ENCODE peak calls at places on chromosomes 4 and X, in nine cellular contexts. One of them, this sample, is unnamed.

GRCh38 chrX:150693782-150694574 is 782 bp downstream of the MTMR1 start:
- DNase-seq in central memory CD8-positive, alpha-beta T cell: peak; percentile 15
- DNase-seq in frontal cortex: peak; percentile 16
- DNase-seq in aorta: peak; percentile 71
- DNase-seq in SHP77: peak; percentile 75
- DNase-seq in GOT3: no peak
- DNase-seq in EL: peak; percentile 84
- DNase-seq in activated CD8-positive, alpha-beta memory T cell treated with anti-CD3 and anti-CD28 coated beads, Interleukin-2, amount 50 U/mL, for 48 hours: peak; percentile 82
- DNase-seq in NCI-H1092 treated with DMSO at 0.1 percent for 48 hours: peak; percentile 76
- DNase-seq in this sample: peak; percentile 86

GRCh38 chr4:147246096-147246495 is 234.8 kb upstream of the EDNRA start:
- DNase-seq in central memory CD8-positive, alpha-beta T cell: no peak
- DNase-seq in frontal cortex: no peak
- DNase-seq in aorta: no peak
- DNase-seq in SHP77: no peak
- DNase-seq in GOT3: no peak
- DNase-seq in EL: no peak
- DNase-seq in activated CD8-positive, alpha-beta memory T cell treated with anti-CD3 and anti-CD28 coated beads, Interleukin-2, amount 50 U/mL, for 48 hours: no peak
- DNase-seq in NCI-H1092 treated with DMSO at 0.1 percent for 48 hours: no peak
- DNase-seq in this sample: no peak

GRCh38 chrX:12866451-12867377 is at the start of gene TLR7:
- DNase-seq in central memory CD8-positive, alpha-beta T cell: no peak
- DNase-seq in frontal cortex: no peak
- DNase-seq in aorta: no peak
- DNase-seq in SHP77: no peak
- DNase-seq in GOT3: no peak
- DNase-seq in EL: no peak
- DNase-seq in activated CD8-positive, alpha-beta memory T cell treated with anti-CD3 and anti-CD28 coated beads, Interleukin-2, amount 50 U/mL, for 48 hours: no peak
- DNase-seq in NCI-H1092 treated with DMSO at 0.1 percent for 48 hours: no peak
- DNase-seq in this sample: no peak

GRCh38 chrX:154655346-154655745 is 2.0 kb upstream of the CTAG2 start:
- DNase-seq in central memory CD8-positive, alpha-beta T cell: no peak
- DNase-seq in frontal cortex: no peak
- DNase-seq in aorta: no peak
- DNase-seq in SHP77: no peak
- DNase-seq in GOT3: no peak
- DNase-seq in EL: no peak
- DNase-seq in activated CD8-positive, alpha-beta memory T cell treated with anti-CD3 and anti-CD28 coated beads, Interleukin-2, amount 50 U/mL, for 48 hours: no peak
- DNase-seq in NCI-H1092 treated with DMSO at 0.1 percent for 48 hours: no peak
- DNase-seq in this sample: no peak

GRCh38 chr4:7291372-7292135 is 99.2 kb downstream of the SORCS2 start:
- DNase-seq in central memory CD8-positive, alpha-beta T cell: no peak
- DNase-seq in frontal cortex: peak; percentile 50
- DNase-seq in aorta: peak; percentile 69
- DNase-seq in SHP77: no peak
- DNase-seq in GOT3: no peak
- DNase-seq in EL: peak; percentile 71
- DNase-seq in activated CD8-positive, alpha-beta memory T cell treated with anti-CD3 and anti-CD28 coated beads, Interleukin-2, amount 50 U/mL, for 48 hours: no peak
- DNase-seq in NCI-H1092 treated with DMSO at 0.1 percent for 48 hours: no peak
- DNase-seq in this sample: no peak

GRCh38 chrX:103520391-103520790 is 1.1 kb upstream of the RAB40A start:
- DNase-seq in central memory CD8-positive, alpha-beta T cell: no peak
- DNase-seq in frontal cortex: peak; percentile 0
- DNase-seq in aorta: no peak
- DNase-seq in SHP77: no peak
- DNase-seq in GOT3: no peak
- DNase-seq in EL: peak; percentile 56
- DNase-seq in activated CD8-positive, alpha-beta memory T cell treated with anti-CD3 and anti-CD28 coated beads, Interleukin-2, amount 50 U/mL, for 48 hours: no peak
- DNase-seq in NCI-H1092 treated with DMSO at 0.1 percent for 48 hours: peak; percentile 46
- DNase-seq in this sample: peak; percentile 52

GRCh38 chr4:152780267-152780811 is 585 bp downstream of the ARFIP1 start:
- DNase-seq in central memory CD8-positive, alpha-beta T cell: no peak
- DNase-seq in frontal cortex: no peak
- DNase-seq in aorta: no peak
- DNase-seq in SHP77: no peak
- DNase-seq in GOT3: no peak
- DNase-seq in EL: peak; percentile 48
- DNase-seq in activated CD8-positive, alpha-beta memory T cell treated with anti-CD3 and anti-CD28 coated beads, Interleukin-2, amount 50 U/mL, for 48 hours: no peak
- DNase-seq in NCI-H1092 treated with DMSO at 0.1 percent for 48 hours: no peak
- DNase-seq in this sample: peak; percentile 52

GRCh38 chrX:69029696-69030245 is 135.5 kb downstream of the PJA1 start:
- DNase-seq in central memory CD8-positive, alpha-beta T cell: no peak
- DNase-seq in frontal cortex: no peak
- DNase-seq in aorta: no peak
- DNase-seq in SHP77: no peak
- DNase-seq in GOT3: no peak
- DNase-seq in EL: no peak
- DNase-seq in activated CD8-positive, alpha-beta memory T cell treated with anti-CD3 and anti-CD28 coated beads, Interleukin-2, amount 50 U/mL, for 48 hours: no peak
- DNase-seq in NCI-H1092 treated with DMSO at 0.1 percent for 48 hours: no peak
- DNase-seq in this sample: no peak

GRCh38 chrX:106611682-106612402 is at the start of gene RADX:
- DNase-seq in central memory CD8-positive, alpha-beta T cell: peak; percentile 67
- DNase-seq in frontal cortex: peak; percentile 35
- DNase-seq in aorta: peak; percentile 84
- DNase-seq in SHP77: peak; percentile 85
- DNase-seq in GOT3: peak; percentile 4
- DNase-seq in EL: peak; percentile 59
- DNase-seq in activated CD8-positive, alpha-beta memory T cell treated with anti-CD3 and anti-CD28 coated beads, Interleukin-2, amount 50 U/mL, for 48 hours: peak; percentile 83
- DNase-seq in NCI-H1092 treated with DMSO at 0.1 percent for 48 hours: peak; percentile 90
- DNase-seq in this sample: peak; percentile 57

GRCh38 chrX:154059231-154059630 is 38.3 kb downstream of the MECP2 start:
- DNase-seq in central memory CD8-positive, alpha-beta T cell: no peak
- DNase-seq in frontal cortex: no peak
- DNase-seq in aorta: no peak
- DNase-seq in SHP77: no peak
- DNase-seq in GOT3: no peak
- DNase-seq in EL: no peak
- DNase-seq in activated CD8-positive, alpha-beta memory T cell treated with anti-CD3 and anti-CD28 coated beads, Interleukin-2, amount 50 U/mL, for 48 hours: no peak
- DNase-seq in NCI-H1092 treated with DMSO at 0.1 percent for 48 hours: no peak
- DNase-seq in this sample: peak; percentile 52

GRCh38 chr4:153651041-153651960 is 32.8 kb upstream of the TLR2 start:
- DNase-seq in central memory CD8-positive, alpha-beta T cell: no peak
- DNase-seq in frontal cortex: no peak
- DNase-seq in aorta: peak; percentile 83
- DNase-seq in SHP77: no peak
- DNase-seq in GOT3: no peak
- DNase-seq in EL: no peak
- DNase-seq in activated CD8-positive, alpha-beta memory T cell treated with anti-CD3 and anti-CD28 coated beads, Interleukin-2, amount 50 U/mL, for 48 hours: peak; percentile 67
- DNase-seq in NCI-H1092 treated with DMSO at 0.1 percent for 48 hours: no peak
- DNase-seq in this sample: no peak

GRCh38 chrX:148914783-148915182 is 414.4 kb downstream of the AFF2 start:
- DNase-seq in central memory CD8-positive, alpha-beta T cell: no peak
- DNase-seq in frontal cortex: no peak
- DNase-seq in aorta: no peak
- DNase-seq in SHP77: no peak
- DNase-seq in GOT3: no peak
- DNase-seq in EL: no peak
- DNase-seq in activated CD8-positive, alpha-beta memory T cell treated with anti-CD3 and anti-CD28 coated beads, Interleukin-2, amount 50 U/mL, for 48 hours: no peak
- DNase-seq in NCI-H1092 treated with DMSO at 0.1 percent for 48 hours: no peak
- DNase-seq in this sample: no peak

GRCh38 chr4:127586922-127587571 is 45.7 kb upstream of the INTU start:
- DNase-seq in central memory CD8-positive, alpha-beta T cell: no peak
- DNase-seq in frontal cortex: no peak
- DNase-seq in aorta: no peak
- DNase-seq in SHP77: peak; percentile 38
- DNase-seq in GOT3: no peak
- DNase-seq in EL: peak; percentile 30
- DNase-seq in activated CD8-positive, alpha-beta memory T cell treated with anti-CD3 and anti-CD28 coated beads, Interleukin-2, amount 50 U/mL, for 48 hours: no peak
- DNase-seq in NCI-H1092 treated with DMSO at 0.1 percent for 48 hours: peak; percentile 56
- DNase-seq in this sample: peak; percentile 23

GRCh38 chrX:45799576-45799975 is 598.9 kb upstream of the DIPK2B start:
- DNase-seq in central memory CD8-positive, alpha-beta T cell: no peak
- DNase-seq in frontal cortex: no peak
- DNase-seq in aorta: no peak
- DNase-seq in SHP77: no peak
- DNase-seq in GOT3: no peak
- DNase-seq in EL: no peak
- DNase-seq in activated CD8-positive, alpha-beta memory T cell treated with anti-CD3 and anti-CD28 coated beads, Interleukin-2, amount 50 U/mL, for 48 hours: no peak
- DNase-seq in NCI-H1092 treated with DMSO at 0.1 percent for 48 hours: no peak
- DNase-seq in this sample: no peak

GRCh38 chr4:185283723-185284122 is 74.3 kb downstream of the SNX25 start:
- DNase-seq in central memory CD8-positive, alpha-beta T cell: no peak
- DNase-seq in frontal cortex: no peak
- DNase-seq in aorta: no peak
- DNase-seq in SHP77: no peak
- DNase-seq in GOT3: no peak
- DNase-seq in EL: peak; percentile 21
- DNase-seq in activated CD8-positive, alpha-beta memory T cell treated with anti-CD3 and anti-CD28 coated beads, Interleukin-2, amount 50 U/mL, for 48 hours: no peak
- DNase-seq in NCI-H1092 treated with DMSO at 0.1 percent for 48 hours: no peak
- DNase-seq in this sample: no peak

GRCh38 chrX:87518504-87518903 is 902 bp downstream of the KLHL4 start:
- DNase-seq in central memory CD8-positive, alpha-beta T cell: no peak
- DNase-seq in frontal cortex: no peak
- DNase-seq in aorta: no peak
- DNase-seq in SHP77: no peak
- DNase-seq in GOT3: no peak
- DNase-seq in EL: no peak
- DNase-seq in activated CD8-positive, alpha-beta memory T cell treated with anti-CD3 and anti-CD28 coated beads, Interleukin-2, amount 50 U/mL, for 48 hours: no peak
- DNase-seq in NCI-H1092 treated with DMSO at 0.1 percent for 48 hours: no peak
- DNase-seq in this sample: no peak

GRCh38 chr4:120082286-120082685 is 15.6 kb upstream of the MAD2L1 start:
- DNase-seq in central memory CD8-positive, alpha-beta T cell: no peak
- DNase-seq in frontal cortex: no peak
- DNase-seq in aorta: no peak
- DNase-seq in SHP77: no peak
- DNase-seq in GOT3: no peak
- DNase-seq in EL: no peak
- DNase-seq in activated CD8-positive, alpha-beta memory T cell treated with anti-CD3 and anti-CD28 coated beads, Interleukin-2, amount 50 U/mL, for 48 hours: no peak
- DNase-seq in NCI-H1092 treated with DMSO at 0.1 percent for 48 hours: no peak
- DNase-seq in this sample: no peak

GRCh38 chrX:130834149-130834548 is 68.9 kb downstream of the ENOX2 start:
- DNase-seq in central memory CD8-positive, alpha-beta T cell: no peak
- DNase-seq in frontal cortex: no peak
- DNase-seq in aorta: no peak
- DNase-seq in SHP77: no peak
- DNase-seq in GOT3: no peak
- DNase-seq in EL: no peak
- DNase-seq in activated CD8-positive, alpha-beta memory T cell treated with anti-CD3 and anti-CD28 coated beads, Interleukin-2, amount 50 U/mL, for 48 hours: no peak
- DNase-seq in NCI-H1092 treated with DMSO at 0.1 percent for 48 hours: no peak
- DNase-seq in this sample: no peak

GRCh38 chr4:165204462-165204830 is 2.9 kb upstream of the KLHL2 start:
- DNase-seq in central memory CD8-positive, alpha-beta T cell: no peak
- DNase-seq in frontal cortex: no peak
- DNase-seq in aorta: no peak
- DNase-seq in SHP77: no peak
- DNase-seq in GOT3: no peak
- DNase-seq in EL: peak; percentile 12
- DNase-seq in activated CD8-positive, alpha-beta memory T cell treated with anti-CD3 and anti-CD28 coated beads, Interleukin-2, amount 50 U/mL, for 48 hours: no peak
- DNase-seq in NCI-H1092 treated with DMSO at 0.1 percent for 48 hours: no peak
- DNase-seq in this sample: peak; percentile 25

GRCh38 chr4:40998680-40999358 is 215.5 kb downstream of the APBB2 start:
- DNase-seq in central memory CD8-positive, alpha-beta T cell: no peak
- DNase-seq in frontal cortex: no peak
- DNase-seq in aorta: no peak
- DNase-seq in SHP77: no peak
- DNase-seq in GOT3: no peak
- DNase-seq in EL: peak; percentile 78
- DNase-seq in activated CD8-positive, alpha-beta memory T cell treated with anti-CD3 and anti-CD28 coated beads, Interleukin-2, amount 50 U/mL, for 48 hours: no peak
- DNase-seq in NCI-H1092 treated with DMSO at 0.1 percent for 48 hours: no peak
- DNase-seq in this sample: peak; percentile 49

GRCh38 chrX:133776072-133776471 is 209.3 kb downstream of the GPC3 start:
- DNase-seq in central memory CD8-positive, alpha-beta T cell: peak; percentile 12
- DNase-seq in frontal cortex: no peak
- DNase-seq in aorta: no peak
- DNase-seq in SHP77: no peak
- DNase-seq in GOT3: no peak
- DNase-seq in EL: peak; percentile 0
- DNase-seq in activated CD8-positive, alpha-beta memory T cell treated with anti-CD3 and anti-CD28 coated beads, Interleukin-2, amount 50 U/mL, for 48 hours: peak; percentile 59
- DNase-seq in NCI-H1092 treated with DMSO at 0.1 percent for 48 hours: peak; percentile 23
- DNase-seq in this sample: no peak

GRCh38 chr4:79209822-79210635 is 115.8 kb downstream of the NAA11 start:
- DNase-seq in central memory CD8-positive, alpha-beta T cell: no peak
- DNase-seq in frontal cortex: no peak
- DNase-seq in aorta: no peak
- DNase-seq in SHP77: no peak
- DNase-seq in GOT3: no peak
- DNase-seq in EL: no peak
- DNase-seq in activated CD8-positive, alpha-beta memory T cell treated with anti-CD3 and anti-CD28 coated beads, Interleukin-2, amount 50 U/mL, for 48 hours: no peak
- DNase-seq in NCI-H1092 treated with DMSO at 0.1 percent for 48 hours: no peak
- DNase-seq in this sample: no peak

GRCh38 chrX:135520022-135520552 is 373 bp upstream of the INTS6L start:
- DNase-seq in central memory CD8-positive, alpha-beta T cell: no peak
- DNase-seq in frontal cortex: no peak
- DNase-seq in aorta: no peak
- DNase-seq in SHP77: no peak
- DNase-seq in GOT3: no peak
- DNase-seq in EL: peak; percentile 30
- DNase-seq in activated CD8-positive, alpha-beta memory T cell treated with anti-CD3 and anti-CD28 coated beads, Interleukin-2, amount 50 U/mL, for 48 hours: no peak
- DNase-seq in NCI-H1092 treated with DMSO at 0.1 percent for 48 hours: no peak
- DNase-seq in this sample: peak; percentile 77

GRCh38 chr4:41256131-41256739 is 493 bp upstream of the UCHL1 start:
- DNase-seq in central memory CD8-positive, alpha-beta T cell: no peak
- DNase-seq in frontal cortex: no peak
- DNase-seq in aorta: no peak
- DNase-seq in SHP77: peak; percentile 9
- DNase-seq in GOT3: no peak
- DNase-seq in EL: peak; percentile 32
- DNase-seq in activated CD8-positive, alpha-beta memory T cell treated with anti-CD3 and anti-CD28 coated beads, Interleukin-2, amount 50 U/mL, for 48 hours: no peak
- DNase-seq in NCI-H1092 treated with DMSO at 0.1 percent for 48 hours: peak; percentile 60
- DNase-seq in this sample: peak; percentile 50

GRCh38 chr4:17665852-17666251 is 51.4 kb downstream of the MED28 start:
- DNase-seq in central memory CD8-positive, alpha-beta T cell: no peak
- DNase-seq in frontal cortex: no peak
- DNase-seq in aorta: no peak
- DNase-seq in SHP77: no peak
- DNase-seq in GOT3: no peak
- DNase-seq in EL: no peak
- DNase-seq in activated CD8-positive, alpha-beta memory T cell treated with anti-CD3 and anti-CD28 coated beads, Interleukin-2, amount 50 U/mL, for 48 hours: no peak
- DNase-seq in NCI-H1092 treated with DMSO at 0.1 percent for 48 hours: no peak
- DNase-seq in this sample: no peak

GRCh38 chr4:104571341-104571740 is 76.6 kb upstream of the CXXC4 start:
- DNase-seq in central memory CD8-positive, alpha-beta T cell: no peak
- DNase-seq in frontal cortex: no peak
- DNase-seq in aorta: no peak
- DNase-seq in SHP77: no peak
- DNase-seq in GOT3: no peak
- DNase-seq in EL: no peak
- DNase-seq in activated CD8-positive, alpha-beta memory T cell treated with anti-CD3 and anti-CD28 coated beads, Interleukin-2, amount 50 U/mL, for 48 hours: no peak
- DNase-seq in NCI-H1092 treated with DMSO at 0.1 percent for 48 hours: no peak
- DNase-seq in this sample: no peak

GRCh38 chr4:98851806-98852205 is 77.1 kb downstream of the EIF4E start:
- DNase-seq in central memory CD8-positive, alpha-beta T cell: no peak
- DNase-seq in frontal cortex: no peak
- DNase-seq in aorta: no peak
- DNase-seq in SHP77: no peak
- DNase-seq in GOT3: no peak
- DNase-seq in EL: peak; percentile 65
- DNase-seq in activated CD8-positive, alpha-beta memory T cell treated with anti-CD3 and anti-CD28 coated beads, Interleukin-2, amount 50 U/mL, for 48 hours: no peak
- DNase-seq in NCI-H1092 treated with DMSO at 0.1 percent for 48 hours: no peak
- DNase-seq in this sample: peak; percentile 25

GRCh38 chr4:56434599-56435000 is 815 bp downstream of the PPAT start:
- DNase-seq in central memory CD8-positive, alpha-beta T cell: no peak
- DNase-seq in frontal cortex: no peak
- DNase-seq in aorta: no peak
- DNase-seq in SHP77: peak; percentile 90
- DNase-seq in GOT3: no peak
- DNase-seq in EL: no peak
- DNase-seq in activated CD8-positive, alpha-beta memory T cell treated with anti-CD3 and anti-CD28 coated beads, Interleukin-2, amount 50 U/mL, for 48 hours: no peak
- DNase-seq in NCI-H1092 treated with DMSO at 0.1 percent for 48 hours: peak; percentile 69
- DNase-seq in this sample: peak; percentile 49

GRCh38 chr4:84497220-84497834 is 1.8 kb downstream of the NKX6-1 start:
- DNase-seq in central memory CD8-positive, alpha-beta T cell: no peak
- DNase-seq in frontal cortex: no peak
- DNase-seq in aorta: no peak
- DNase-seq in SHP77: no peak
- DNase-seq in GOT3: peak; percentile 5
- DNase-seq in EL: peak; percentile 9
- DNase-seq in activated CD8-positive, alpha-beta memory T cell treated with anti-CD3 and anti-CD28 coated beads, Interleukin-2, amount 50 U/mL, for 48 hours: no peak
- DNase-seq in NCI-H1092 treated with DMSO at 0.1 percent for 48 hours: no peak
- DNase-seq in this sample: peak; percentile 8

GRCh38 chr4:101651778-101652177 is 138.8 kb upstream of the BANK1 start:
- DNase-seq in central memory CD8-positive, alpha-beta T cell: no peak
- DNase-seq in frontal cortex: no peak
- DNase-seq in aorta: no peak
- DNase-seq in SHP77: peak; percentile 66
- DNase-seq in GOT3: no peak
- DNase-seq in EL: no peak
- DNase-seq in activated CD8-positive, alpha-beta memory T cell treated with anti-CD3 and anti-CD28 coated beads, Interleukin-2, amount 50 U/mL, for 48 hours: no peak
- DNase-seq in NCI-H1092 treated with DMSO at 0.1 percent for 48 hours: peak; percentile 3
- DNase-seq in this sample: no peak

GRCh38 chrX:30939928-30940327 is 50.9 kb upstream of the TAB3 start:
- DNase-seq in central memory CD8-positive, alpha-beta T cell: no peak
- DNase-seq in frontal cortex: no peak
- DNase-seq in aorta: no peak
- DNase-seq in SHP77: no peak
- DNase-seq in GOT3: no peak
- DNase-seq in EL: no peak
- DNase-seq in activated CD8-positive, alpha-beta memory T cell treated with anti-CD3 and anti-CD28 coated beads, Interleukin-2, amount 50 U/mL, for 48 hours: no peak
- DNase-seq in NCI-H1092 treated with DMSO at 0.1 percent for 48 hours: no peak
- DNase-seq in this sample: no peak

This sample was measured in AG10803.